ENCODE peak calls at places on chromosomes 4 and X, in seven cellular contexts. K, P, G, S, X, U and F are unnamed samples.

GRCh38 chr4:42519803-42520417 is 122.6 kb downstream of the SHISA3 start:
- DNase-seq in K (peak), P (no peak), G (peak), S (no peak), X (peak), U (peak), F (no peak)

GRCh38 chrX:132033166-132033565 is 10.1 kb downstream of the STK26 start:
- DNase-seq in K (no peak), P (no peak), G (no peak), S (no peak), X (no peak), U (no peak), F (no peak)

GRCh38 chr4:13543091-13543581 is 1.2 kb downstream of the NKX3-2 start:
- DNase-seq in K (no peak), P (no peak), G (no peak), S (no peak), X (no peak), U (no peak), F (peak)

GRCh38 chr4:103996059-103996458 is 276.3 kb upstream of the TACR3 start:
- DNase-seq in K (peak), P (no peak), G (no peak), S (no peak), X (no peak), U (no peak), F (no peak)

GRCh38 chrX:97039363-97040029 is 155.8 kb downstream of the RPA4 start:
- DNase-seq in K (no peak), P (no peak), G (peak), S (no peak), X (peak), U (peak), F (no peak)

GRCh38 chrX:150547511-150548115 is 20.8 kb upstream of the MTM1 start:
- DNase-seq in K (peak), P (peak), G (peak), S (peak), X (no peak), U (peak), F (peak)

GRCh38 chr4:107863850-107864371 is 39.2 kb downstream of the SGMS2 start:
- DNase-seq in K (peak), P (peak), G (peak), S (no peak), X (peak), U (no peak), F (no peak)

GRCh38 chr4:84905646-84906045 is 60.8 kb downstream of the WDFY3 start:
- DNase-seq in K (no peak), P (no peak), G (no peak), S (no peak), X (no peak), U (no peak), F (no peak)

GRCh38 chrX:16258936-16259335 is 91.7 kb downstream of the MAGEB17 start:
- DNase-seq in K (no peak), P (no peak), G (no peak), S (no peak), X (peak), U (no peak), F (no peak)

GRCh38 chr4:35939746-35940145 is 304.6 kb downstream of the ARAP2 start:
- DNase-seq in K (no peak), P (no peak), G (no peak), S (no peak), X (no peak), U (no peak), F (no peak)

GRCh38 chr4:10160280-10160856 is 43.8 kb upstream of the WDR1 start:
- DNase-seq in K (peak), P (no peak), G (peak), S (no peak), X (peak), U (no peak), F (no peak)

GRCh38 chrX:149512225-149512885 is 7.2 kb upstream of the IDS start:
- DNase-seq in K (peak), P (no peak), G (peak), S (peak), X (peak), U (peak), F (no peak)

GRCh38 chr4:65654976-65655375 is 15.3 kb downstream of the EPHA5 start:
- DNase-seq in K (no peak), P (no peak), G (peak), S (no peak), X (no peak), U (no peak), F (no peak)

GRCh38 chr4:38490753-38491446 is 173.1 kb upstream of the KLF3 start:
- DNase-seq in K (no peak), P (peak), G (no peak), S (no peak), X (no peak), U (no peak), F (peak)

GRCh38 chr4:170465434-170465833 is 375.7 kb upstream of the AADAT start:
- DNase-seq in K (no peak), P (no peak), G (no peak), S (no peak), X (no peak), U (no peak), F (no peak)

GRCh38 chrX:111868726-111869638 is 7.0 kb upstream of the TRPC5OS start:
- DNase-seq in K (no peak), P (no peak), G (peak), S (no peak), X (peak), U (no peak), F (no peak)

GRCh38 chr4:146329042-146329716 is 114.8 kb downstream of the REELD1 start:
- DNase-seq in K (peak), P (no peak), G (peak), S (no peak), X (peak), U (no peak), F (no peak)

GRCh38 chrX:131828482-131828881 is 194.6 kb upstream of the STK26 start:
- DNase-seq in K (no peak), P (no peak), G (no peak), S (no peak), X (no peak), U (no peak), F (no peak)

GRCh38 chr4:101415962-101416361 is 68.6 kb upstream of the PPP3CA start:
- DNase-seq in K (no peak), P (no peak), G (no peak), S (no peak), X (no peak), U (no peak), F (no peak)

GRCh38 chrX:38558681-38559080 is 2.7 kb upstream of the TSPAN7 start:
- DNase-seq in K (no peak), P (no peak), G (no peak), S (no peak), X (no peak), U (no peak), F (no peak)

GRCh38 chrX:23788946-23789345 is 6.0 kb downstream of the SAT1 start:
- DNase-seq in K (peak), P (no peak), G (no peak), S (no peak), X (no peak), U (no peak), F (no peak)

GRCh38 chr4:156193116-156193515 is 239.4 kb upstream of the CTSO start:
- DNase-seq in K (no peak), P (no peak), G (peak), S (no peak), X (peak), U (no peak), F (no peak)

GRCh38 chr4:79864470-79865190 is 208.4 kb downstream of the ANTXR2 start:
- DNase-seq in K (no peak), P (no peak), G (no peak), S (no peak), X (peak), U (no peak), F (no peak)

GRCh38 chrX:134659761-134660160 is 1.5 kb upstream of the PLAC1 start:
- DNase-seq in K (no peak), P (no peak), G (no peak), S (no peak), X (peak), U (no peak), F (no peak)

GRCh38 chr4:57943672-57944071 is 833.5 kb upstream of the IGFBP7 start:
- DNase-seq in K (peak), P (no peak), G (peak), S (no peak), X (no peak), U (no peak), F (no peak)

GRCh38 chr4:41384992-41385391 is 128.3 kb downstream of the UCHL1 start:
- DNase-seq in K (no peak), P (peak), G (peak), S (peak), X (no peak), U (peak), F (no peak)

GRCh38 chr4:40003986-40004385 is 26.3 kb upstream of the PDS5A start:
- DNase-seq in K (peak), P (no peak), G (no peak), S (no peak), X (peak), U (no peak), F (no peak)

GRCh38 chr4:70687821-70688794 is at the start of gene UTP3:
- DNase-seq in K (peak), P (peak), G (peak), S (peak), X (peak), U (peak), F (peak)

GRCh38 chr4:36237366-36238353 is 6.7 kb downstream of the ARAP2 start:
- DNase-seq in K (no peak), P (no peak), G (no peak), S (no peak), X (no peak), U (no peak), F (no peak)

GRCh38 chr4:126664839-126665238 is 967.9 kb upstream of the INTU start:
- DNase-seq in K (no peak), P (no peak), G (no peak), S (no peak), X (no peak), U (no peak), F (no peak)

GRCh38 chr4:151917145-151917775 is 156.5 kb upstream of the GATB start:
- DNase-seq in K (no peak), P (no peak), G (no peak), S (no peak), X (no peak), U (no peak), F (no peak)

GRCh38 chr4:61273237-61273636 is 73.1 kb downstream of the ADGRL3 start:
- DNase-seq in K (peak), P (no peak), G (no peak), S (no peak), X (peak), U (no peak), F (no peak)

GRCh38 chrX:17922303-17922702 is 61.2 kb upstream of the RAI2 start:
- DNase-seq in K (no peak), P (no peak), G (no peak), S (no peak), X (no peak), U (no peak), F (no peak)

GRCh38 chr4:188414441-188414840 is 275.2 kb downstream of the TRIML1 start:
- DNase-seq in K (no peak), P (no peak), G (no peak), S (no peak), X (peak), U (no peak), F (no peak)

GRCh38 chr4:188412499-188412898 is 273.3 kb downstream of the TRIML1 start:
- DNase-seq in K (no peak), P (no peak), G (no peak), S (no peak), X (no peak), U (no peak), F (peak)

GRCh38 chr4:188411805-188412204 is 272.6 kb downstream of the TRIML1 start:
- DNase-seq in K (no peak), P (no peak), G (no peak), S (no peak), X (no peak), U (no peak), F (peak)

GRCh38 chr4:188423039-188423438 is 283.8 kb downstream of the TRIML1 start:
- DNase-seq in K (peak), P (no peak), G (no peak), S (no peak), X (peak), U (no peak), F (peak)

DNA sequence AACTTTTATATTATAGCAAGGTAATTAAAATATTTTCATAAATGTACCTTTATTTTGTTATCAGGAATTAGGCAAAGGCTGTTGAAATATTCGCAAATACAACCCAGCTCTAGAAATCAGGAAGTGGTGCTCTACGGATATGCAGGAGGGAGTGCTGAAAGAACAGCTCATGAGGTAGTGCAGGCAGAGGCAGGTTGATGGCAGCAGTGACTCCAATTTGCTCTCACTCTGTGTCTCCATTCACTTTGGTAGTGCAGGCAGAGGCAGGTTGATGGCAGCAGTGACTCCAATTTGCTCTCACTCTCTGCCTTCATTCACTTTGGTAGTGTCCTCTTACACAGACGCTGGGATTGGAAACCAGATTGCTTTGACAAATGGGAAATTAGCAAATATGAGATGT is 277.9 kb downstream of the TRIML1 start:
- DNase-seq in K (peak), P (no peak), G (no peak), S (no peak), X (peak), U (no peak), F (no peak)
- TF ChIP-seq CTCF in K (no peak), P (no peak), G (no peak), S (no peak), X (no peak), U (no peak), F (no peak)

DNA sequence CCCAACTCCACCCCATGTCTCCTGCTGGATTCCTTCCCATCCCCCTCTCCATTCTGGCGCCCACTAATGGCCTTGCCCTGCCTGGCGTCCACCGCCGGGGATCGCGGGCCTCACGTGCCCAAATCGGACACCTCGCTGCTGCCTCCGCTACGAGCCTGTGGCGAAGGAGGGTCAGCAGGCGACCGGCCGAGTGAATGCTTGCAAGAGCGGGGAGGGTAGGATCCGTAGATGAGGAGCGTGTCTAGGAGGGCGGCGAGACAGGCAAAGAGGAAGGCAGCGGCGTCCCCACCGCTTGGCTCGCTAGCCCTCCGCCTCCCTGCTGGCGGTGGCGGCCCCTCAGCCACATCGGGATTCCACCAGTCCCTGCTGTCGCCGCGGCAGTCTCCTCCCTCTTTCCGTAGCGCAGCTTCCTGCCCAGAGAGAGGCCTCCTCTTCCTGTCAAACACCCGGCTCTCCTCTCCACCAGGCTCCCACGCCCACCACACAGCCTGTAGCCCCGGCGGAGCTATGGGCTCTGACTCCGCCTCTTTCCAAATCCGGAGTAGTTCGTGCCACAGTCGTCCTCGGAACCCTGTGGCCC is at the start of gene SPIN2B:
- DNase-seq in K (peak), P (peak), G (peak), S (peak), X (peak), U (peak), F (peak)
- TF ChIP-seq POLR2A in K (peak), P (peak), G (peak), S (no peak), X (no peak), U (peak), F (no peak)

GRCh38 chr4:52358855-52359254 is 300.2 kb downstream of the USP46 start:
- DNase-seq in K (no peak), P (no peak), G (no peak), S (no peak), X (no peak), U (no peak), F (no peak)
- H3K4me3 ChIP-seq in K (no peak), P (no peak), G (no peak), S (no peak), X (no peak), U (no peak), F (no peak)

DNA sequence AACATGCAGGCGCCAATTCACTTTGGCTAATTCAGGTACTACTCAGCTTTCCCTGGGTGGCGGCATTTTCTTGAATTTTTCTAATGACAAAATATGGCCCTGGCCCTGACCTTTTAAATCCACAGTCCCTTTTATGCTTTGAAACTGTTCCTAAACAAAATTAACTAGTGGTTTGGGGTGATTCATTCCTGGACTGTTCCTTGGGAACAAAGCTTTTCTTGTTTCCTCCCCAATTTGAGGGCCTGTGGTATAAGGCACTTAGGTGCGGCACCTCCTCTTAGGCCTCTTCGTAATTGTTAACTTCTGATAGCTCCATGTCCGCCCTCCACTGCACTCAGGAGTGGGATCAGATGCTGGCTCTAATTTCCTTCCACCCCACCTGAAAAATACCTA is 40.6 kb downstream of the NSG1 start:
- DNase-seq in K (no peak), P (no peak), G (no peak), S (no peak), X (no peak), U (no peak), F (no peak)
- TF ChIP-seq CTCF in K (no peak), P (no peak), G (no peak), S (no peak), X (no peak), U (no peak), F (no peak)

DNA sequence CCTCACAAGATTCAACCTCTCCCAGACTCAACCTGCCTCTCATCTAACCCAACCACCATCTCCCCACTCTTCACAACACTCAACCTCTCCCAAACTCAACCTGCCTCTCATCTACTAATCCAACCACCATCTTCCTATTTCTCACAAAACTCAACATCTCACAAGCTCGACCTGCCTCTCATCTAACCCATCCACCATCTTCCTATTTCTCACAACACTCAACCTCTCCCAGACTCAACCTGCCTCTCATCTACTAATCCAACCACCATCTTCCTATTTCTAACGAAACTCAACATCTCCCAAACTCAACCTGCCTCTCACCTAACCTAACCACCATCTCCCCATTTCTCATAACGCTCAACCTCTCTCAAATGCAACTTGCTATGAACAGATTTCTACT is 29.8 kb downstream of the FAT1 start:
- DNase-seq in K (no peak), P (no peak), G (no peak), S (no peak), X (no peak), U (no peak), F (no peak)
- TF ChIP-seq POLR2A in K (no peak), P (no peak), G (no peak), S (no peak), X (no peak), U (no peak), F (no peak)

DNA sequence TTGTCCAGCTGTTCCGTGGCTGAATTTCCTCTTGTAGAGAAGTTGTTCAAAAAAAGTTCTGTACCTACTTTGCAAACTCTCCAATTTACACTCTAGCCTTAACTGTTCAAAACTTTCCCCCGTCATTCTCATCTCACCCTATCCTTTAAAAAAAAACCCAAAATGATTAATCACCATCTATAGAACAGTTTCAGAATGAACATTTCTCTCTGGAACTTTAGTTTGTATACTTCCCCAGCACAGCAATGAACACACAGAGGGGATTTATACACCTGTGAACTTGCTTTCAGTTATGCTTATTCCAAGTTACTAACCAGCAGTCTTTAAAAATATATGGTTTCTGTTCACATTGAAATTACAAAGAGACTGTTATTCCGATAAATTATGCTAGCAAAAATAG is 1.2 kb downstream of the GEMIN8 start:
- DNase-seq in K (no peak), P (no peak), G (peak), S (no peak), X (no peak), U (no peak), F (no peak)
- H3K4me3 ChIP-seq in K (peak), P (no peak), G (peak), S (no peak), X (no peak), U (peak), F (no peak)

DNA sequence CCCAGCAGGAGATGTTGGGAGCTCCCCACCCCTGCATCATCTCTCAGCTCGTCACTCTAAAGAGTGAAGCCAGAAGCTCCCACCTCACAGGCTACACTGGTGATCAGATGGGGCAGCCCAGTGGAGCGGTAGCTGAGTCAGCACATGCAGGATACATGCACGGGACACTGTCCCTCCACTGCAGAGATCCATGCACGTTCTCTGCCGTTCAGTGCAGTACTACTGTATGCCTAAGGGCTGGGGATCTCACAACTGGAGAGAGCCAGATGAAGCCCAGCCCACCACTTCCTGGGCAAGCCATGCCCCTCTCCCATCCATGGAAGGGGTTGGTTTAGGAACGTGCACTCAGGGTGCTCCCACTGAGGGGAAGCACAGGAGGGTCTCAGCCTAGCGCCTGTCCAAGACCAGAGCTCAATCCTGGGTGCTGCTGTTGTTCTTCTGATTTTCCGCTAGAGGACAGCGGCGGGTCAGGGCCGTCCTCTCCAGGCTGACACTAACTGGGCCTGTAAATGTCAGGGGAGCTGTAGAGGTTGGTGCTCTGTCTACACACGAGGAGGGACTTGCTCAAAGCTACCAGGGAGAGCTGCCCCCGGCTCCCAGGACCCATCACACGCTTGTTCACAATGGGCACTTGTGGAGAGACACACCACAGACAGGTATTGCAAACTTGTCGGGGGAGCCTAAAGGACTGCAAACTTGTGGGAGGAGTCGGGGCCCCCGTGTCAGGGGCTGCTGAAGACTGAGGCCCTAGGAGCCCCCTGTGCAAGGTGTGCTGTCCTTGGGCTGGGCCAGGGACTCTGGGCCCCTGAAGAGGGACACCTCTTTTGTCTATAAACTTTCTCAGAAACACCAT is 18.2 kb upstream of the ABLIM2 start:
- DNase-seq in K (peak), P (no peak), G (peak), S (no peak), X (peak), U (no peak), F (no peak)
- TF ChIP-seq CTCF in K (peak), P (peak), G (peak), S (peak), X (peak), U (peak), F (peak)

GRCh38 chrX:81121513-81122363 is 80.0 kb downstream of the HMGN5 start:
- DNase-seq in K (peak), P (peak), G (peak), S (peak), X (peak), U (peak), F (peak)
- TF ChIP-seq POLR2A in K (no peak), P (peak), G (no peak), S (no peak), X (no peak), U (peak), F (no peak)